ENCODE peak calls at places on chromosomes 16 and 17, in ten cellular contexts. One of them, this sample, is unnamed.

GRCh38 chr17:61219460-61219859 is 180.2 kb upstream of the TBX2 start:
- DNase-seq in iPS-NIHi11: no peak
- DNase-seq in COR-L47: no peak
- DNase-seq in IMR-90: peak
- DNase-seq in CD4-positive, alpha-beta T cell: no peak
- DNase-seq in aorta: no peak
- DNase-seq in hepatocyte: no peak
- DNase-seq in T-helper 1 cell: no peak
- DNase-seq in stimulated activated CD8-positive, alpha-beta memory T cell treated with anti-CD3 and anti-CD28 coated beads, Interleukin-4, amount 100 ng/mL, for 1 hour: no peak
- DNase-seq in fibroblast of the aortic adventitia: peak
- DNase-seq in this sample: peak

GRCh38 chr17:68349157-68349556 is 57.9 kb downstream of the ARSG start:
- DNase-seq in CD4-positive, alpha-beta T cell: no peak
- DNase-seq in T-helper 1 cell: no peak
- DNase-seq in IMR-90: no peak
- DNase-seq in COR-L47: no peak
- DNase-seq in aorta: no peak
- DNase-seq in iPS-NIHi11: no peak
- DNase-seq in stimulated activated CD8-positive, alpha-beta memory T cell treated with anti-CD3 and anti-CD28 coated beads, Interleukin-4, amount 100 ng/mL, for 1 hour: no peak
- DNase-seq in hepatocyte: no peak
- DNase-seq in fibroblast of the aortic adventitia: no peak
- DNase-seq in this sample: peak

GRCh38 chr17:8031950-8032349 is 6.9 kb upstream of the ALOX15B start:
- DNase-seq in T-helper 1 cell: no peak
- DNase-seq in IMR-90: no peak
- DNase-seq in COR-L47: no peak
- DNase-seq in aorta: no peak
- DNase-seq in iPS-NIHi11: no peak
- DNase-seq in hepatocyte: no peak
- DNase-seq in CD4-positive, alpha-beta T cell: no peak
- DNase-seq in fibroblast of the aortic adventitia: no peak
- DNase-seq in stimulated activated CD8-positive, alpha-beta memory T cell treated with anti-CD3 and anti-CD28 coated beads, Interleukin-4, amount 100 ng/mL, for 1 hour: no peak
- DNase-seq in this sample: no peak

GRCh38 chr16:53781023-53781605 is 77.2 kb downstream of the FTO start:
- DNase-seq in T-helper 1 cell: no peak
- DNase-seq in CD4-positive, alpha-beta T cell: no peak
- DNase-seq in hepatocyte: no peak
- DNase-seq in stimulated activated CD8-positive, alpha-beta memory T cell treated with anti-CD3 and anti-CD28 coated beads, Interleukin-4, amount 100 ng/mL, for 1 hour: no peak
- DNase-seq in COR-L47: no peak
- DNase-seq in IMR-90: peak
- DNase-seq in aorta: no peak
- DNase-seq in fibroblast of the aortic adventitia: peak
- DNase-seq in iPS-NIHi11: no peak
- DNase-seq in this sample: peak

GRCh38 chr17:48547839-48548686 is 3.2 kb upstream of the HOXB2 start:
- DNase-seq in IMR-90: peak
- DNase-seq in stimulated activated CD8-positive, alpha-beta memory T cell treated with anti-CD3 and anti-CD28 coated beads, Interleukin-4, amount 100 ng/mL, for 1 hour: no peak
- DNase-seq in aorta: no peak
- DNase-seq in hepatocyte: no peak
- DNase-seq in COR-L47: no peak
- DNase-seq in fibroblast of the aortic adventitia: peak
- DNase-seq in T-helper 1 cell: peak
- DNase-seq in CD4-positive, alpha-beta T cell: no peak
- DNase-seq in iPS-NIHi11: no peak
- DNase-seq in this sample: peak

GRCh38 chr16:67396159-67396774 is 3.0 kb upstream of the TPPP3 start:
- DNase-seq in stimulated activated CD8-positive, alpha-beta memory T cell treated with anti-CD3 and anti-CD28 coated beads, Interleukin-4, amount 100 ng/mL, for 1 hour: no peak
- DNase-seq in IMR-90: peak
- DNase-seq in iPS-NIHi11: peak
- DNase-seq in hepatocyte: peak
- DNase-seq in CD4-positive, alpha-beta T cell: no peak
- DNase-seq in fibroblast of the aortic adventitia: peak
- DNase-seq in T-helper 1 cell: no peak
- DNase-seq in COR-L47: peak
- DNase-seq in aorta: peak
- DNase-seq in this sample: peak

GRCh38 chr17:43734376-43734775 is 24.2 kb downstream of the SOST start:
- DNase-seq in iPS-NIHi11: no peak
- DNase-seq in T-helper 1 cell: no peak
- DNase-seq in IMR-90: peak
- DNase-seq in aorta: no peak
- DNase-seq in hepatocyte: no peak
- DNase-seq in COR-L47: no peak
- DNase-seq in CD4-positive, alpha-beta T cell: no peak
- DNase-seq in stimulated activated CD8-positive, alpha-beta memory T cell treated with anti-CD3 and anti-CD28 coated beads, Interleukin-4, amount 100 ng/mL, for 1 hour: no peak
- DNase-seq in fibroblast of the aortic adventitia: peak
- DNase-seq in this sample: peak

GRCh38 chr17:79812969-79813825 is 16.3 kb upstream of the CBX8 start:
- DNase-seq in aorta: no peak
- DNase-seq in COR-L47: no peak
- DNase-seq in iPS-NIHi11: peak
- DNase-seq in stimulated activated CD8-positive, alpha-beta memory T cell treated with anti-CD3 and anti-CD28 coated beads, Interleukin-4, amount 100 ng/mL, for 1 hour: no peak
- DNase-seq in CD4-positive, alpha-beta T cell: no peak
- DNase-seq in T-helper 1 cell: no peak
- DNase-seq in hepatocyte: peak
- DNase-seq in IMR-90: no peak
- DNase-seq in fibroblast of the aortic adventitia: no peak
- DNase-seq in this sample: no peak

GRCh38 chr16:10851512-10851911 is 25.5 kb upstream of the CIITA start:
- DNase-seq in aorta: no peak
- DNase-seq in hepatocyte: no peak
- DNase-seq in iPS-NIHi11: no peak
- DNase-seq in IMR-90: no peak
- DNase-seq in T-helper 1 cell: no peak
- DNase-seq in COR-L47: no peak
- DNase-seq in fibroblast of the aortic adventitia: no peak
- DNase-seq in CD4-positive, alpha-beta T cell: no peak
- DNase-seq in stimulated activated CD8-positive, alpha-beta memory T cell treated with anti-CD3 and anti-CD28 coated beads, Interleukin-4, amount 100 ng/mL, for 1 hour: no peak
- DNase-seq in this sample: no peak

GRCh38 chr16:68360547-68360946 is 49.7 kb downstream of the PRMT7 start:
- DNase-seq in COR-L47: no peak
- DNase-seq in T-helper 1 cell: no peak
- DNase-seq in stimulated activated CD8-positive, alpha-beta memory T cell treated with anti-CD3 and anti-CD28 coated beads, Interleukin-4, amount 100 ng/mL, for 1 hour: no peak
- DNase-seq in hepatocyte: no peak
- DNase-seq in iPS-NIHi11: no peak
- DNase-seq in IMR-90: no peak
- DNase-seq in aorta: no peak
- DNase-seq in fibroblast of the aortic adventitia: no peak
- DNase-seq in CD4-positive, alpha-beta T cell: no peak
- DNase-seq in this sample: no peak

GRCh38 chr16:27724491-27724878 is 174.5 kb downstream of the KATNIP start:
- DNase-seq in CD4-positive, alpha-beta T cell: no peak
- DNase-seq in fibroblast of the aortic adventitia: peak
- DNase-seq in aorta: no peak
- DNase-seq in iPS-NIHi11: no peak
- DNase-seq in T-helper 1 cell: no peak
- DNase-seq in hepatocyte: no peak
- DNase-seq in IMR-90: no peak
- DNase-seq in stimulated activated CD8-positive, alpha-beta memory T cell treated with anti-CD3 and anti-CD28 coated beads, Interleukin-4, amount 100 ng/mL, for 1 hour: no peak
- DNase-seq in COR-L47: no peak
- DNase-seq in this sample: peak

GRCh38 chr16:29995911-29996772 is at the start of gene INO80E:
- DNase-seq in COR-L47: peak
- DNase-seq in CD4-positive, alpha-beta T cell: peak
- DNase-seq in fibroblast of the aortic adventitia: peak
- DNase-seq in IMR-90: peak
- DNase-seq in T-helper 1 cell: peak
- DNase-seq in stimulated activated CD8-positive, alpha-beta memory T cell treated with anti-CD3 and anti-CD28 coated beads, Interleukin-4, amount 100 ng/mL, for 1 hour: peak
- DNase-seq in iPS-NIHi11: peak
- DNase-seq in aorta: peak
- DNase-seq in hepatocyte: peak
- DNase-seq in this sample: peak

GRCh38 chr16:10078541-10078949 is 103.7 kb downstream of the GRIN2A start:
- DNase-seq in aorta: no peak
- DNase-seq in fibroblast of the aortic adventitia: no peak
- DNase-seq in COR-L47: no peak
- DNase-seq in stimulated activated CD8-positive, alpha-beta memory T cell treated with anti-CD3 and anti-CD28 coated beads, Interleukin-4, amount 100 ng/mL, for 1 hour: no peak
- DNase-seq in hepatocyte: no peak
- DNase-seq in T-helper 1 cell: no peak
- DNase-seq in IMR-90: no peak
- DNase-seq in CD4-positive, alpha-beta T cell: no peak
- DNase-seq in iPS-NIHi11: peak
- DNase-seq in this sample: no peak

GRCh38 chr17:82929011-82929622 is 89.3 kb upstream of the ZNF750 start:
- DNase-seq in stimulated activated CD8-positive, alpha-beta memory T cell treated with anti-CD3 and anti-CD28 coated beads, Interleukin-4, amount 100 ng/mL, for 1 hour: no peak
- DNase-seq in fibroblast of the aortic adventitia: no peak
- DNase-seq in iPS-NIHi11: no peak
- DNase-seq in COR-L47: no peak
- DNase-seq in aorta: peak
- DNase-seq in T-helper 1 cell: no peak
- DNase-seq in CD4-positive, alpha-beta T cell: no peak
- DNase-seq in hepatocyte: no peak
- DNase-seq in IMR-90: no peak
- DNase-seq in this sample: no peak

GRCh38 chr17:73482674-73483293 is 161.5 kb downstream of the SDK2 start:
- DNase-seq in CD4-positive, alpha-beta T cell: no peak
- DNase-seq in fibroblast of the aortic adventitia: no peak
- DNase-seq in iPS-NIHi11: no peak
- DNase-seq in COR-L47: no peak
- DNase-seq in aorta: no peak
- DNase-seq in T-helper 1 cell: no peak
- DNase-seq in hepatocyte: no peak
- DNase-seq in stimulated activated CD8-positive, alpha-beta memory T cell treated with anti-CD3 and anti-CD28 coated beads, Interleukin-4, amount 100 ng/mL, for 1 hour: no peak
- DNase-seq in IMR-90: no peak
- DNase-seq in this sample: no peak

GRCh38 chr17:9880582-9880999 is 24.5 kb downstream of the RCVRN start:
- DNase-seq in stimulated activated CD8-positive, alpha-beta memory T cell treated with anti-CD3 and anti-CD28 coated beads, Interleukin-4, amount 100 ng/mL, for 1 hour: no peak
- DNase-seq in fibroblast of the aortic adventitia: no peak
- DNase-seq in CD4-positive, alpha-beta T cell: no peak
- DNase-seq in aorta: no peak
- DNase-seq in T-helper 1 cell: no peak
- DNase-seq in iPS-NIHi11: no peak
- DNase-seq in IMR-90: no peak
- DNase-seq in hepatocyte: no peak
- DNase-seq in COR-L47: no peak
- DNase-seq in this sample: peak

GRCh38 chr16:50300942-50301625 is 34.7 kb downstream of the ADCY7 start:
- DNase-seq in T-helper 1 cell: no peak
- DNase-seq in CD4-positive, alpha-beta T cell: no peak
- DNase-seq in iPS-NIHi11: peak
- DNase-seq in hepatocyte: no peak
- DNase-seq in IMR-90: peak
- DNase-seq in fibroblast of the aortic adventitia: peak
- DNase-seq in stimulated activated CD8-positive, alpha-beta memory T cell treated with anti-CD3 and anti-CD28 coated beads, Interleukin-4, amount 100 ng/mL, for 1 hour: no peak
- DNase-seq in aorta: peak
- DNase-seq in COR-L47: no peak
- DNase-seq in this sample: peak

GRCh38 chr17:57355090-57355859 is 99.0 kb downstream of the MSI2 start:
- DNase-seq in COR-L47: no peak
- DNase-seq in fibroblast of the aortic adventitia: no peak
- DNase-seq in CD4-positive, alpha-beta T cell: no peak
- DNase-seq in aorta: no peak
- DNase-seq in T-helper 1 cell: no peak
- DNase-seq in iPS-NIHi11: no peak
- DNase-seq in IMR-90: no peak
- DNase-seq in hepatocyte: no peak
- DNase-seq in stimulated activated CD8-positive, alpha-beta memory T cell treated with anti-CD3 and anti-CD28 coated beads, Interleukin-4, amount 100 ng/mL, for 1 hour: no peak
- DNase-seq in this sample: no peak

GRCh38 chr16:10776280-10776679 is 32.6 kb downstream of the NUBP1 start:
- DNase-seq in CD4-positive, alpha-beta T cell: no peak
- DNase-seq in IMR-90: no peak
- DNase-seq in iPS-NIHi11: no peak
- DNase-seq in COR-L47: no peak
- DNase-seq in stimulated activated CD8-positive, alpha-beta memory T cell treated with anti-CD3 and anti-CD28 coated beads, Interleukin-4, amount 100 ng/mL, for 1 hour: no peak
- DNase-seq in aorta: no peak
- DNase-seq in fibroblast of the aortic adventitia: no peak
- DNase-seq in T-helper 1 cell: no peak
- DNase-seq in hepatocyte: no peak
- DNase-seq in this sample: no peak

GRCh38 chr17:63438092-63439051 is 7.7 kb downstream of the CYB561 start:
- DNase-seq in hepatocyte: no peak
- DNase-seq in IMR-90: no peak
- DNase-seq in fibroblast of the aortic adventitia: no peak
- DNase-seq in stimulated activated CD8-positive, alpha-beta memory T cell treated with anti-CD3 and anti-CD28 coated beads, Interleukin-4, amount 100 ng/mL, for 1 hour: no peak
- DNase-seq in aorta: peak
- DNase-seq in iPS-NIHi11: no peak
- DNase-seq in CD4-positive, alpha-beta T cell: no peak
- DNase-seq in COR-L47: no peak
- DNase-seq in T-helper 1 cell: no peak
- DNase-seq in this sample: no peak

GRCh38 chr16:275041-275621 is 613 bp downstream of the RGS11 start:
- DNase-seq in aorta: no peak
- DNase-seq in IMR-90: no peak
- DNase-seq in stimulated activated CD8-positive, alpha-beta memory T cell treated with anti-CD3 and anti-CD28 coated beads, Interleukin-4, amount 100 ng/mL, for 1 hour: no peak
- DNase-seq in T-helper 1 cell: no peak
- DNase-seq in fibroblast of the aortic adventitia: no peak
- DNase-seq in hepatocyte: no peak
- DNase-seq in COR-L47: no peak
- DNase-seq in CD4-positive, alpha-beta T cell: no peak
- DNase-seq in iPS-NIHi11: peak
- DNase-seq in this sample: no peak

GRCh38 chr16:66278604-66279262 is 87.8 kb upstream of the CDH5 start:
- DNase-seq in IMR-90: no peak
- DNase-seq in stimulated activated CD8-positive, alpha-beta memory T cell treated with anti-CD3 and anti-CD28 coated beads, Interleukin-4, amount 100 ng/mL, for 1 hour: no peak
- DNase-seq in COR-L47: peak
- DNase-seq in T-helper 1 cell: no peak
- DNase-seq in iPS-NIHi11: no peak
- DNase-seq in fibroblast of the aortic adventitia: no peak
- DNase-seq in hepatocyte: no peak
- DNase-seq in aorta: no peak
- DNase-seq in CD4-positive, alpha-beta T cell: no peak
- DNase-seq in this sample: no peak

GRCh38 chr17:42365136-42365535 is 23.1 kb downstream of the STAT3 start:
- DNase-seq in IMR-90: peak
- DNase-seq in hepatocyte: peak
- DNase-seq in COR-L47: no peak
- DNase-seq in iPS-NIHi11: no peak
- DNase-seq in aorta: peak
- DNase-seq in stimulated activated CD8-positive, alpha-beta memory T cell treated with anti-CD3 and anti-CD28 coated beads, Interleukin-4, amount 100 ng/mL, for 1 hour: no peak
- DNase-seq in fibroblast of the aortic adventitia: peak
- DNase-seq in CD4-positive, alpha-beta T cell: no peak
- DNase-seq in T-helper 1 cell: no peak
- DNase-seq in this sample: peak

GRCh38 chr16:87698241-87698640 is 67.5 kb downstream of the KLHDC4 start:
- DNase-seq in fibroblast of the aortic adventitia: no peak
- DNase-seq in COR-L47: no peak
- DNase-seq in CD4-positive, alpha-beta T cell: no peak
- DNase-seq in stimulated activated CD8-positive, alpha-beta memory T cell treated with anti-CD3 and anti-CD28 coated beads, Interleukin-4, amount 100 ng/mL, for 1 hour: no peak
- DNase-seq in IMR-90: no peak
- DNase-seq in T-helper 1 cell: no peak
- DNase-seq in iPS-NIHi11: no peak
- DNase-seq in aorta: no peak
- DNase-seq in hepatocyte: no peak
- DNase-seq in this sample: no peak

GRCh38 chr16:30356401-30357084 is 1.4 kb upstream of the CD2BP2 start:
- DNase-seq in stimulated activated CD8-positive, alpha-beta memory T cell treated with anti-CD3 and anti-CD28 coated beads, Interleukin-4, amount 100 ng/mL, for 1 hour: no peak
- DNase-seq in T-helper 1 cell: no peak
- DNase-seq in iPS-NIHi11: no peak
- DNase-seq in fibroblast of the aortic adventitia: no peak
- DNase-seq in IMR-90: no peak
- DNase-seq in aorta: no peak
- DNase-seq in CD4-positive, alpha-beta T cell: no peak
- DNase-seq in hepatocyte: no peak
- DNase-seq in COR-L47: no peak
- DNase-seq in this sample: no peak

GRCh38 chr17:72169823-72170222 is 49.0 kb downstream of the SOX9 start:
- DNase-seq in fibroblast of the aortic adventitia: no peak
- DNase-seq in COR-L47: no peak
- DNase-seq in T-helper 1 cell: no peak
- DNase-seq in aorta: no peak
- DNase-seq in iPS-NIHi11: no peak
- DNase-seq in stimulated activated CD8-positive, alpha-beta memory T cell treated with anti-CD3 and anti-CD28 coated beads, Interleukin-4, amount 100 ng/mL, for 1 hour: no peak
- DNase-seq in CD4-positive, alpha-beta T cell: no peak
- DNase-seq in hepatocyte: no peak
- DNase-seq in IMR-90: no peak
- DNase-seq in this sample: no peak

GRCh38 chr17:67570797-67571196 is 146.9 kb upstream of the NOL11 start:
- DNase-seq in T-helper 1 cell: no peak
- DNase-seq in iPS-NIHi11: no peak
- DNase-seq in CD4-positive, alpha-beta T cell: no peak
- DNase-seq in IMR-90: no peak
- DNase-seq in COR-L47: no peak
- DNase-seq in aorta: no peak
- DNase-seq in hepatocyte: no peak
- DNase-seq in fibroblast of the aortic adventitia: no peak
- DNase-seq in stimulated activated CD8-positive, alpha-beta memory T cell treated with anti-CD3 and anti-CD28 coated beads, Interleukin-4, amount 100 ng/mL, for 1 hour: no peak
- DNase-seq in this sample: no peak

GRCh38 chr17:31095239-31096105 is 695 bp downstream of the NF1 start:
- DNase-seq in stimulated activated CD8-positive, alpha-beta memory T cell treated with anti-CD3 and anti-CD28 coated beads, Interleukin-4, amount 100 ng/mL, for 1 hour: no peak
- DNase-seq in T-helper 1 cell: peak
- DNase-seq in aorta: peak
- DNase-seq in fibroblast of the aortic adventitia: peak
- DNase-seq in CD4-positive, alpha-beta T cell: no peak
- DNase-seq in iPS-NIHi11: peak
- DNase-seq in COR-L47: no peak
- DNase-seq in IMR-90: peak
- DNase-seq in hepatocyte: peak
- DNase-seq in this sample: peak

This sample was measured in fibroblast of villous mesenchyme.